ENCODE peak calls at places on chromosomes 6 and 20, in six cellular contexts. V is astrocyte of the spinal cord, S is kidney epithelial cell, Z is IMR-90, O is DND-41, N is sigmoid colon. J is an unnamed sample.

GRCh38 chr6:91482498-91482897 is 895.6 kb upstream of the MAP3K7 start:
- DNase-seq in V (no peak), S (no peak), Z (no peak), O (no peak), N (no peak), J (no peak)

GRCh38 chr20:47370850-47371782 is 14.6 kb upstream of the ZMYND8 start:
- DNase-seq in V (peak), S (no peak), Z (no peak), O (no peak), N (no peak), J (no peak)

GRCh38 chr20:50089787-50090177 is 23.2 kb downstream of the UBE2V1 start:
- DNase-seq in V (no peak), S (no peak), Z (no peak), O (no peak), N (no peak), J (peak)

GRCh38 chr6:111576302-111576701 is 29.4 kb downstream of the TRAF3IP2 start:
- DNase-seq in V (no peak), S (no peak), Z (peak), O (peak), N (no peak), J (no peak)

GRCh38 chr6:134217110-134217509 is 100.8 kb downstream of the SGK1 start:
- DNase-seq in V (no peak), S (no peak), Z (peak), O (no peak), N (no peak), J (no peak)

GRCh38 chr6:47337519-47337918 is 27.8 kb upstream of the TNFRSF21 start:
- DNase-seq in V (no peak), S (no peak), Z (no peak), O (no peak), N (no peak), J (no peak)

GRCh38 chr6:90025418-90026089 is 131.3 kb downstream of the GJA10 start:
- DNase-seq in V (peak), S (peak), Z (peak), O (no peak), N (no peak), J (no peak)

GRCh38 chr6:132096245-132096644 is 145.1 kb upstream of the CCN2 start:
- DNase-seq in V (no peak), S (no peak), Z (no peak), O (no peak), N (no peak), J (no peak)

GRCh38 chr20:2752631-2753455 is 47.6 kb downstream of the CPXM1 start:
- DNase-seq in V (peak), S (no peak), Z (peak), O (peak), N (peak), J (no peak)

GRCh38 chr6:149317656-149318571 is at the start of gene TAB2:
- DNase-seq in V (peak), S (no peak), Z (no peak), O (peak), N (peak), J (peak)

GRCh38 chr20:46767127-46767761 is 57.8 kb downstream of the SLC2A10 start:
- DNase-seq in V (no peak), S (no peak), Z (peak), O (peak), N (no peak), J (no peak)

DNA sequence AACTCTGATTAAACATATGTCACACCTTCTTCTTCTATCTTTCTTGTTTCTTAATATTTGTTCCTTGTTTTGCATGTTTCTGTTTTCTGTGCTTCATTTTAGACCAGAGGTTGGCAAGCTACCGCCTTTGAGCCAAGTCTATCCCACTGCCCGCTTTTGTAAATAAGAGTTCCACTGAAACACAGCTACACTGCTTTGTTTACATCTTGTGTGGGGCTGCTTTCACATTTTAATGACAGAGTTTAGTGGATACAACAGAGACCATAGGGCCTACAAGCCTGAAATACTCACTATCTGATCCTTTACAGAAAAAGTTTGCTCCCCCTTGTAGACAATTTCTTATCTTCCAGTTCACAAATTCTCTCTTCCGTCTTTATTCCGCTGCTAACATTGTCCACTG is 109.4 kb upstream of the SPACA1 start:
- DNase-seq in V (no peak), S (no peak), Z (no peak), O (no peak), N (no peak), J (no peak)
- TF ChIP-seq CTCF in V (no peak), S (no peak), Z (no peak), O (no peak), N (no peak), J (no peak)

DNA sequence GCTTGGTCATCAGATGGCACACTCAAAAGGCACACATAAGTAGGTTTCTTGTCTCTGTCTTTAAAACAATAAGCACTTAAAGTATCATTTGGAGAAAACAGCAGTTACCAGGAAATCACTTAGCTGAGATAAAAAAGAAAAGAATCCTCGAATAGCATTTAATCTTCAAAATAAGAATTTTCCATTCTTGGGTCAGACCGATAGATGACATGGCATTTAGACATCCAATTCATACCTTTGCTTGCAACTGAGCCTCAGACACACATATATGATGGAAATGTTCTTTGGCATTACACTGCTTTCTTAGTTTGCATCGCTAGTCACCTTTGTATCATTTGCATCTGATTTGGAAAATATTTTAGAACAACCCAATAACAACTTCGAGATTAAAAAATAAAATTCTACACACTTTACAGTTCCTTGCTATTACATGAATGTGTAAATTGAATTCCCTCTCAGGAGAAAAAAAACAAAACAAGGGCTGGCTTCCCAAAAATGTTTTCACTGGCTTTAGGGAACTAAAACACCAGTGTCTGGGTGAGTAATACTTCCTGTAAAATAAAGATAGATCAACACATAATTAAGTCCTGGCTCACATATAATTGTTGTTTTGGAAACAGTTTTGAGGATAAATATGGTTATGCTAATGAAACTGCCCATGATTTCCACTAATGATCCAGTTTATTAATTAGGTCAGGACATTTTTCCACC is 1.3 kb upstream of the RNF217 start:
- DNase-seq in V (peak), S (no peak), Z (no peak), O (no peak), N (no peak), J (no peak)
- H3K4me3 ChIP-seq in V (peak), S (peak), Z (peak), O (no peak), N (peak), J (peak)

GRCh38 chr20:64053841-64054661 is 4.6 kb upstream of the SOX18 start:
- DNase-seq in V (peak), S (no peak), Z (no peak), O (no peak), N (no peak), J (peak)
- TF ChIP-seq CTCF in V (peak), S (peak), Z (peak), O (no peak), N (no peak), J (peak)

DNA sequence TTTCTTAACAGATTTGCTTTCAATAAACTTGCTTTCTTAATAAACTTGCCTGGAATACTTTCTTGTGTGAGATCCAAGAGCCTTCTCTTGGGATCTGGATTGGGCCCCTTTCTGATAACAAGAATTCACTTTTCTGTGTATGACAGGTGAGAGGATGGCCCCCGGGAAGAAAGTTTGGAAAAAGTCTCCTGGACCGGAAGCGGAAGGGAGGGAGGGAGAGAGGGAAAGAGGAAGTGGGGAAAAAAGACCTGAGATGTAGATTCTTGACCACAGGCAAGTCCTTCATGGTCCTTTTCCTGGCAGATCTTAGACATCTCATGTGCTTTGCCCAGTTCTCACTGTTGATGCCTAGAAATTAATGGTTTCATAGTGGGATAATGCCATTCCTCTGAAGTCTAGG is 146.5 kb upstream of the ID4 start:
- DNase-seq in V (no peak), S (no peak), Z (no peak), O (no peak), N (no peak), J (no peak)
- H3K4me3 ChIP-seq in V (no peak), S (no peak), Z (no peak), O (no peak), N (no peak), J (no peak)

DNA sequence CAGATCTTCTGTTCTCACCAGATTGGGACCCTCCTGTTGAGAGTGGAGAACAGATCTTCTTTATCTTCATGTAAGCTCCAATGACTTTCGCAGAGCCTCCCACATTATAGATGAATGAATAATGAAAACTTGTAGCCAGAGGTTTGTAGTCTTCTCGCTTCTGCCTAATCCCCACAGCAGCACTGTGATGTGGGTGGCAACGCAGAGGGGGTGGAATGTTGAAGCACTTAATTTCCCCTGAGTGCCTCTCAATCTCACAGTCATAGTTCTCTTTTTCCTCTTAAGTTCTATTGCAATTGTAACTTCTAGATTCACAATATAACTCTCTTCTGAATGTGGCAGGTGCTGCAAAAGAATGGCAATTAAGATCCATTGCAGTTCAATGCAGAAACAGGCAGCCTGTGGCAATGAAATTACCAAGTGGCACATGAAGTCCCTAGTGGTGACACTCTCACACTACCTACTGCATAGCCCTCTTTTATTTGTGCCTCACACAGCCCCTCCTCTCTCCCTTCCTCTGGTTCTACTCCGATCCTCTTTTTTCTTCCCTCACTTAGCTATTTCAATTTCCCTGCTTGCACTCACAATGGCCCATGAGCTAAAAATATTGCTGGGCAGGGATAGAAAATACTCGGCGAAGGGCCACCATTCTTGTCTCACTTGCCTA is 281.9 kb downstream of the UBE3D start:
- DNase-seq in V (no peak), S (no peak), Z (no peak), O (no peak), N (no peak), J (no peak)
- TF ChIP-seq CTCF in V (peak), S (peak), Z (no peak), O (peak), N (no peak), J (no peak)

GRCh38 chr6:36478051-36478526 is 35.3 kb downstream of the KCTD20 start:
- DNase-seq in V (no peak), S (no peak), Z (no peak), O (no peak), N (no peak), J (no peak)

GRCh38 chr6:36479256-36479655 is 36.5 kb downstream of the KCTD20 start:
- DNase-seq in V (no peak), S (no peak), Z (no peak), O (no peak), N (no peak), J (no peak)
- H3K4me3 ChIP-seq in V (no peak), S (no peak), Z (no peak), O (no peak), N (no peak), J (no peak)

J was measured in RWPE2.